ENCODE peak calls at places on chromosomes 6 and 20, in six cellular contexts. One of them, this sample, is unnamed.

GRCh38 chr6:19535351-19535750 is 301.8 kb upstream of the ID4 start:
- DNase-seq in astrocyte: no peak
- DNase-seq in HCT116: no peak
- DNase-seq in GM23338: no peak
- DNase-seq in fibroblast of lung: no peak
- DNase-seq in keratinocyte: no peak
- DNase-seq in this sample: no peak

GRCh38 chr20:56430471-56430870 is 18.4 kb downstream of the CASS4 start:
- DNase-seq in astrocyte: no peak
- DNase-seq in HCT116: no peak
- DNase-seq in GM23338: no peak
- DNase-seq in fibroblast of lung: peak; percentile 66
- DNase-seq in keratinocyte: no peak
- DNase-seq in this sample: no peak

GRCh38 chr6:134553941-134554340 is 236.0 kb upstream of the SGK1 start:
- DNase-seq in astrocyte: peak; percentile 67
- DNase-seq in HCT116: no peak
- DNase-seq in GM23338: no peak
- DNase-seq in fibroblast of lung: peak; percentile 85
- DNase-seq in keratinocyte: no peak
- DNase-seq in this sample: no peak

GRCh38 chr6:37225350-37226169 is 32.0 kb upstream of the TBC1D22B start:
- DNase-seq in astrocyte: no peak
- DNase-seq in HCT116: no peak
- DNase-seq in GM23338: no peak
- DNase-seq in fibroblast of lung: no peak
- DNase-seq in keratinocyte: no peak
- DNase-seq in this sample: no peak

GRCh38 chr6:158410784-158411183 is 98.5 kb downstream of the TULP4 start:
- DNase-seq in astrocyte: no peak
- DNase-seq in HCT116: no peak
- DNase-seq in GM23338: no peak
- DNase-seq in fibroblast of lung: no peak
- DNase-seq in keratinocyte: no peak
- DNase-seq in this sample: no peak

GRCh38 chr6:40671338-40672050 is 84.3 kb upstream of the LRFN2 start:
- DNase-seq in astrocyte: no peak
- DNase-seq in HCT116: no peak
- DNase-seq in GM23338: no peak
- DNase-seq in fibroblast of lung: no peak
- DNase-seq in keratinocyte: no peak
- DNase-seq in this sample: no peak

GRCh38 chr6:17583811-17584210 is 16.3 kb upstream of the FAM8A1 start:
- DNase-seq in astrocyte: peak; percentile 28
- DNase-seq in HCT116: no peak
- DNase-seq in GM23338: no peak
- DNase-seq in fibroblast of lung: peak; percentile 63
- DNase-seq in keratinocyte: no peak
- DNase-seq in this sample: no peak

GRCh38 chr6:129163551-129163950 is 280.6 kb downstream of the LAMA2 start:
- DNase-seq in astrocyte: no peak
- DNase-seq in HCT116: no peak
- DNase-seq in GM23338: no peak
- DNase-seq in fibroblast of lung: no peak
- DNase-seq in keratinocyte: no peak
- DNase-seq in this sample: no peak

GRCh38 chr6:36724514-36725385 is 27.1 kb downstream of the RAB44 start:
- DNase-seq in astrocyte: peak; percentile 27
- DNase-seq in HCT116: peak; percentile 78
- DNase-seq in GM23338: peak; percentile 94
- DNase-seq in fibroblast of lung: peak; percentile 72
- DNase-seq in keratinocyte: no peak
- DNase-seq in this sample: peak; percentile 49

GRCh38 chr20:40930561-40930960 is 98.1 kb upstream of the TOP1 start:
- DNase-seq in astrocyte: peak; percentile 6
- DNase-seq in HCT116: no peak
- DNase-seq in GM23338: no peak
- DNase-seq in fibroblast of lung: no peak
- DNase-seq in keratinocyte: no peak
- DNase-seq in this sample: no peak

GRCh38 chr6:2225422-2226392 is 19.7 kb downstream of the GMDS start:
- DNase-seq in astrocyte: no peak
- DNase-seq in HCT116: no peak
- DNase-seq in GM23338: no peak
- DNase-seq in fibroblast of lung: no peak
- DNase-seq in keratinocyte: no peak
- DNase-seq in this sample: no peak

GRCh38 chr6:18501313-18502013 is 114.3 kb downstream of the RNF144B start:
- DNase-seq in astrocyte: peak; percentile 60
- DNase-seq in HCT116: no peak
- DNase-seq in GM23338: no peak
- DNase-seq in fibroblast of lung: peak; percentile 25
- DNase-seq in keratinocyte: no peak
- DNase-seq in this sample: peak; percentile 60

GRCh38 chr6:111462770-111463391 is 20.1 kb downstream of the REV3L start:
- DNase-seq in astrocyte: peak; percentile 77
- DNase-seq in HCT116: no peak
- DNase-seq in GM23338: no peak
- DNase-seq in fibroblast of lung: peak; percentile 65
- DNase-seq in keratinocyte: no peak
- DNase-seq in this sample: no peak

GRCh38 chr6:3407840-3408239 is 49.0 kb downstream of the SLC22A23 start:
- DNase-seq in astrocyte: no peak
- DNase-seq in HCT116: no peak
- DNase-seq in GM23338: no peak
- DNase-seq in fibroblast of lung: no peak
- DNase-seq in keratinocyte: no peak
- DNase-seq in this sample: no peak

GRCh38 chr6:3406928-3407809 is 49.7 kb downstream of the SLC22A23 start:
- DNase-seq in astrocyte: no peak
- DNase-seq in HCT116: no peak
- DNase-seq in GM23338: no peak
- DNase-seq in fibroblast of lung: no peak
- DNase-seq in keratinocyte: no peak
- DNase-seq in this sample: peak; percentile 68

GRCh38 chr6:3405182-3405518 is 51.7 kb downstream of the SLC22A23 start:
- DNase-seq in astrocyte: peak; percentile 25
- DNase-seq in HCT116: no peak
- DNase-seq in GM23338: no peak
- DNase-seq in fibroblast of lung: no peak
- DNase-seq in keratinocyte: no peak
- DNase-seq in this sample: no peak

GRCh38 chr6:3406362-3406809 is 50.5 kb downstream of the SLC22A23 start:
- DNase-seq in astrocyte: no peak
- DNase-seq in HCT116: no peak
- DNase-seq in GM23338: no peak
- DNase-seq in fibroblast of lung: no peak
- DNase-seq in keratinocyte: no peak
- DNase-seq in this sample: no peak

DNA sequence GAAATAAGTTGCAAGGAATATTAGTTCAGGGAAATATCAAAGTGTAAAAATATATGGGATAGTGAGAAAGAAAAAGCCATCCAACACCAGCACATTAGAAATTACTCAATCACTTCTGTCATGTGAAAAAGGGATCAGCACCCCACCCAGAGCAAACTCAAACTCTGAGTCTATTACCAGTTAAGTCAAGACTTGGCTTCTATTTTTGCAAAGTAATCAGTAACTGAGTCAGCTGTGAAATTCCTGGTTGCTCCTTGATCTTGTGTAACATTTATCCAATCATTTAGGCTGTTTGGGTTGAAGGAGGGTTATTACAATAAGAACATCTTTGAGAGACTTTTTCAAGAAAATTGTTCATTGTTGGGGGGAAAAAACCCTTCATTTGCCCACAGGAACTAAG is 51.2 kb downstream of the SLC22A23 start:
- DNase-seq in astrocyte: peak; percentile 66
- DNase-seq in HCT116: no peak
- DNase-seq in GM23338: no peak
- DNase-seq in fibroblast of lung: peak; percentile 67
- DNase-seq in keratinocyte: no peak
- DNase-seq in this sample: peak; percentile 40
- H3K27ac ChIP-seq in astrocyte: no peak overlapping the region
- H3K27ac ChIP-seq in HCT116: no peak overlapping the region
- H3K27ac ChIP-seq in GM23338: no peak overlapping the region
- H3K27ac ChIP-seq in fibroblast of lung: no peak overlapping the region
- H3K27ac ChIP-seq in keratinocyte: no peak overlapping the region
- H3K27ac ChIP-seq in this sample: peak overlapping the region; percentile 23

GRCh38 chr20:38725959-38726848 is 1.9 kb downstream of the SLC32A1 start:
- DNase-seq in astrocyte: no peak
- DNase-seq in HCT116: no peak
- DNase-seq in GM23338: peak; percentile 96
- DNase-seq in fibroblast of lung: peak; percentile 34
- DNase-seq in keratinocyte: no peak
- DNase-seq in this sample: no peak

GRCh38 chr20:38726849-38727601 is 2.7 kb downstream of the SLC32A1 start:
- DNase-seq in astrocyte: no peak
- DNase-seq in HCT116: no peak
- DNase-seq in GM23338: peak; percentile 98
- DNase-seq in fibroblast of lung: peak; percentile 15
- DNase-seq in keratinocyte: no peak
- DNase-seq in this sample: no peak

GRCh38 chr20:38723982-38724602 is at the start of gene SLC32A1:
- DNase-seq in astrocyte: no peak
- DNase-seq in HCT116: no peak
- DNase-seq in GM23338: peak; percentile 80
- DNase-seq in fibroblast of lung: no peak
- DNase-seq in keratinocyte: no peak
- DNase-seq in this sample: no peak

GRCh38 chr20:38724603-38725457 is 544 bp downstream of the SLC32A1 start:
- DNase-seq in astrocyte: no peak
- DNase-seq in HCT116: no peak
- DNase-seq in GM23338: peak; percentile 92
- DNase-seq in fibroblast of lung: no peak
- DNase-seq in keratinocyte: no peak
- DNase-seq in this sample: no peak

GRCh38 chr20:38725458-38725958 is 1.2 kb downstream of the SLC32A1 start:
- DNase-seq in astrocyte: no peak
- DNase-seq in HCT116: no peak
- DNase-seq in GM23338: no peak
- DNase-seq in fibroblast of lung: no peak
- DNase-seq in keratinocyte: no peak
- DNase-seq in this sample: no peak
- TF ChIP-seq EZH2 in astrocyte: no peak
- TF ChIP-seq EZH2 in HCT116: no peak
- TF ChIP-seq EZH2 in GM23338: no peak
- TF ChIP-seq EZH2 in fibroblast of lung: peak; percentile 35
- TF ChIP-seq EZH2 in keratinocyte: no peak
- TF ChIP-seq EZH2 in this sample: no peak

GRCh38 chr20:38162878-38163875 is 1.9 kb downstream of the TGM2 start:
- DNase-seq in astrocyte: no peak
- DNase-seq in HCT116: no peak
- DNase-seq in GM23338: no peak
- DNase-seq in fibroblast of lung: no peak
- DNase-seq in keratinocyte: no peak
- DNase-seq in this sample: no peak

GRCh38 chr20:38165089-38165965 is at the start of gene TGM2:
- DNase-seq in astrocyte: no peak
- DNase-seq in HCT116: no peak
- DNase-seq in GM23338: peak; percentile 78
- DNase-seq in fibroblast of lung: peak; percentile 78
- DNase-seq in keratinocyte: no peak
- DNase-seq in this sample: peak; percentile 75

GRCh38 chr20:38162149-38162548 is 2.9 kb downstream of the TGM2 start:
- DNase-seq in astrocyte: no peak
- DNase-seq in HCT116: no peak
- DNase-seq in GM23338: no peak
- DNase-seq in fibroblast of lung: no peak
- DNase-seq in keratinocyte: no peak
- DNase-seq in this sample: no peak

GRCh38 chr20:38164624-38165088 is 414 bp downstream of the TGM2 start:
- DNase-seq in astrocyte: no peak
- DNase-seq in HCT116: no peak
- DNase-seq in GM23338: no peak
- DNase-seq in fibroblast of lung: no peak
- DNase-seq in keratinocyte: no peak
- DNase-seq in this sample: no peak

DNA sequence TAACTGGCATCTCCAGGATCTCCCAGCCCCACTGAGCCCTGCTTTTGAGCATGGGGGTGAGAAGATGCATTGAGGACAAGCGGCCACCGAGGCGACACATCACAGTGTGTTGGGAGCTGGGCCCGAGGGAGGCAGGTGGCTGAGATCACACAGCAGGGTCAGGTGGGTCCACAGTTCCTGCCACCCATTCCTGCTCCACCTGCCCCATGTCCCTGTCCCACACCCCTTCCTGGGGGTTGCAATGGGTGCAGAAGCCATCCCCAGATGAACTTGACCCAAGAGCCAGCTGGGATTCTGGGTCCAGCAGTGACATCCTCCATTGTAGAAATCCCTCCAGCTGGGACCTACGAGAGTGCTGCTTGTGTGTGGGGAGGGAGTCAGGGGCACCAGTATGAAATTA is 1.0 kb downstream of the TGM2 start:
- DNase-seq in astrocyte: no peak
- DNase-seq in HCT116: no peak
- DNase-seq in GM23338: no peak
- DNase-seq in fibroblast of lung: no peak
- DNase-seq in keratinocyte: no peak
- DNase-seq in this sample: no peak
- H3K27ac ChIP-seq in astrocyte: no peak overlapping the region
- H3K27ac ChIP-seq in HCT116: no peak overlapping the region
- H3K27ac ChIP-seq in GM23338: no peak overlapping the region
- H3K27ac ChIP-seq in fibroblast of lung: no peak overlapping the region
- H3K27ac ChIP-seq in keratinocyte: no peak overlapping the region
- H3K27ac ChIP-seq in this sample: peak overlapping the region; percentile 52

GRCh38 chr6:166688901-166689300 is 61.9 kb upstream of the RPS6KA2 start:
- DNase-seq in astrocyte: no peak
- DNase-seq in HCT116: no peak
- DNase-seq in GM23338: no peak
- DNase-seq in fibroblast of lung: no peak
- DNase-seq in keratinocyte: no peak
- DNase-seq in this sample: no peak

GRCh38 chr6:166693880-166694279 is 66.8 kb upstream of the RPS6KA2 start:
- DNase-seq in astrocyte: no peak
- DNase-seq in HCT116: peak; percentile 67
- DNase-seq in GM23338: no peak
- DNase-seq in fibroblast of lung: no peak
- DNase-seq in keratinocyte: no peak
- DNase-seq in this sample: no peak

GRCh38 chr6:166692723-166693302 is 65.8 kb upstream of the RPS6KA2 start:
- DNase-seq in astrocyte: no peak
- DNase-seq in HCT116: no peak
- DNase-seq in GM23338: no peak
- DNase-seq in fibroblast of lung: no peak
- DNase-seq in keratinocyte: no peak
- DNase-seq in this sample: no peak

GRCh38 chr6:166691741-166692140 is 64.7 kb upstream of the RPS6KA2 start:
- DNase-seq in astrocyte: no peak
- DNase-seq in HCT116: no peak
- DNase-seq in GM23338: no peak
- DNase-seq in fibroblast of lung: no peak
- DNase-seq in keratinocyte: no peak
- DNase-seq in this sample: no peak

DNA sequence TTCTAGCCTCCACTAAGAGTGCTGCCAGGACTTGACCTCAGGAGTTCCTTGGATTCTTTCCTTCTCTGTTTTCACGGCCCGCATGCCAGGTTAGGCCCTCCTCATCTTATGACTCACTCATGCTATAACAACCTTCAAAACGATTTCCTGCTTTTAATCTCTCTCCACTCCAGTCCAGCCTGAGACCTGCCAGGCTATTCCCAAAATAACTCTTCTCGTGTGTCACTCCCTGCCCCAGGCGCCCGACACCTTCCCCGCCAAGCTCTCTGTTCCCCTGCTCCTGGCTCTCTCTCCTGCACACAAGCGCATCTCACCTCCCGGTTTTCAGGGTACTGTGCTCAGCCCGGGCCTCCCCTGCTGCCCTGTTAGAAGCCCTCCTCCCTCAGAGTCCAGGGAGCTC is 64.1 kb upstream of the RPS6KA2 start:
- DNase-seq in astrocyte: peak; percentile 75
- DNase-seq in HCT116: peak; percentile 81
- DNase-seq in GM23338: no peak
- DNase-seq in fibroblast of lung: peak; percentile 20
- DNase-seq in keratinocyte: peak; percentile 72
- DNase-seq in this sample: peak; percentile 52
- TF ChIP-seq EZH2 in astrocyte: no peak
- TF ChIP-seq EZH2 in HCT116: no peak
- TF ChIP-seq EZH2 in GM23338: no peak
- TF ChIP-seq EZH2 in fibroblast of lung: no peak
- TF ChIP-seq EZH2 in keratinocyte: no peak
- TF ChIP-seq EZH2 in this sample: no peak